ENCODE peak calls at places on chromosomes 12 and 14, in four cellular contexts. One of them, this sample, is unnamed.

GRCh38 chr12:39441963-39442894 is 691 bp downstream of the KIF21A start:
- DNase-seq in A549: peak
- DNase-seq in HepG2: peak
- DNase-seq in H1: peak
- DNase-seq in this sample: peak

GRCh38 chr14:64795211-64795610 is 84.5 kb downstream of the SPTB start:
- DNase-seq in A549: no peak
- DNase-seq in HepG2: no peak
- DNase-seq in H1: no peak
- DNase-seq in this sample: no peak

GRCh38 chr14:86022031-86022629 is 492.2 kb downstream of the FLRT2 start:
- DNase-seq in A549: no peak
- DNase-seq in HepG2: no peak
- DNase-seq in H1: no peak
- DNase-seq in this sample: no peak

GRCh38 chr12:100404769-100405407 is 48.0 kb downstream of the SLC17A8 start:
- DNase-seq in A549: peak
- DNase-seq in HepG2: peak
- DNase-seq in H1: peak
- DNase-seq in this sample: peak

GRCh38 chr14:52399104-52399503 is 85.0 kb downstream of the PTGER2 start:
- DNase-seq in A549: no peak
- DNase-seq in HepG2: no peak
- DNase-seq in H1: no peak
- DNase-seq in this sample: no peak

GRCh38 chr14:89719371-89720075 is 235.0 kb downstream of the EFCAB11 start:
- DNase-seq in A549: no peak
- DNase-seq in HepG2: no peak
- DNase-seq in H1: no peak
- DNase-seq in this sample: no peak

GRCh38 chr12:87363497-87364084 is 665.6 kb downstream of the C12orf50 start:
- DNase-seq in A549: no peak
- DNase-seq in HepG2: no peak
- DNase-seq in H1: no peak
- DNase-seq in this sample: no peak

GRCh38 chr14:68977741-68978549 is 1.2 kb downstream of the ACTN1 start:
- DNase-seq in A549: peak
- DNase-seq in HepG2: no peak
- DNase-seq in H1: peak
- DNase-seq in this sample: peak

GRCh38 chr14:67050892-67051291 is 138.3 kb upstream of the GARIN2 start:
- DNase-seq in A549: no peak
- DNase-seq in HepG2: no peak
- DNase-seq in H1: no peak
- DNase-seq in this sample: no peak

GRCh38 chr14:21894003-21894897 is 220.6 kb upstream of the OR4E1 start:
- DNase-seq in A549: peak
- DNase-seq in HepG2: no peak
- DNase-seq in H1: peak
- DNase-seq in this sample: no peak

GRCh38 chr14:91119556-91120311 is 5.9 kb downstream of the DGLUCY start:
- DNase-seq in A549: peak
- DNase-seq in HepG2: no peak
- DNase-seq in H1: no peak
- DNase-seq in this sample: peak

GRCh38 chr12:47777741-47778558 is 4.9 kb downstream of the SLC48A1 start:
- DNase-seq in A549: no peak
- DNase-seq in HepG2: no peak
- DNase-seq in H1: no peak
- DNase-seq in this sample: no peak

GRCh38 chr14:23005861-23006534 is 3.9 kb downstream of the C14orf93 start:
- DNase-seq in A549: no peak
- DNase-seq in HepG2: no peak
- DNase-seq in H1: no peak
- DNase-seq in this sample: peak

GRCh38 chr12:90246673-90247072 is 538.0 kb upstream of the ATP2B1 start:
- DNase-seq in A549: no peak
- DNase-seq in HepG2: no peak
- DNase-seq in H1: no peak
- DNase-seq in this sample: no peak

GRCh38 chr12:83404521-83404920 is 717.8 kb downstream of the TMTC2 start:
- DNase-seq in A549: no peak
- DNase-seq in HepG2: no peak
- DNase-seq in H1: no peak
- DNase-seq in this sample: no peak

GRCh38 chr12:117188961-117189724 is 1.1 kb downstream of the FBXO21 start:
- DNase-seq in A549: peak
- DNase-seq in HepG2: no peak
- DNase-seq in H1: no peak
- DNase-seq in this sample: peak

GRCh38 chr12:96213869-96214268 is 19.7 kb downstream of the ELK3 start:
- DNase-seq in A549: no peak
- DNase-seq in HepG2: no peak
- DNase-seq in H1: no peak
- DNase-seq in this sample: no peak

GRCh38 chr14:42642787-42643186 is 1036.1 kb downstream of the LRFN5 start:
- DNase-seq in A549: no peak
- DNase-seq in HepG2: no peak
- DNase-seq in H1: no peak
- DNase-seq in this sample: no peak

GRCh38 chr12:14185441-14186192 is 179.9 kb upstream of the ATF7IP start:
- DNase-seq in A549: peak
- DNase-seq in HepG2: peak
- DNase-seq in H1: peak
- DNase-seq in this sample: peak

GRCh38 chr12:124411291-124411878 is 116.5 kb downstream of the RFLNA start:
- DNase-seq in A549: peak
- DNase-seq in HepG2: no peak
- DNase-seq in H1: no peak
- DNase-seq in this sample: no peak

GRCh38 chr12:92928431-92928961 is 599 bp downstream of the EEA1 start:
- DNase-seq in A549: peak
- DNase-seq in HepG2: no peak
- DNase-seq in H1: peak
- DNase-seq in this sample: peak

GRCh38 chr12:53737951-53738833 is 10.9 kb upstream of the CALCOCO1 start:
- DNase-seq in A549: no peak
- DNase-seq in HepG2: no peak
- DNase-seq in H1: peak
- DNase-seq in this sample: no peak

GRCh38 chr12:43132291-43132690 is 419.7 kb downstream of the ADAMTS20 start:
- DNase-seq in A549: no peak
- DNase-seq in HepG2: no peak
- DNase-seq in H1: no peak
- DNase-seq in this sample: peak

GRCh38 chr14:75274899-75275569 is 3.6 kb upstream of the FOS start:
- DNase-seq in A549: no peak
- DNase-seq in HepG2: no peak
- DNase-seq in H1: no peak
- DNase-seq in this sample: no peak

GRCh38 chr14:76904740-76905569 is 78.7 kb downstream of the LRRC74A start:
- DNase-seq in A549: peak
- DNase-seq in HepG2: peak
- DNase-seq in H1: no peak
- DNase-seq in this sample: peak

GRCh38 chr12:92032101-92032500 is 113.5 kb downstream of the BTG1 start:
- DNase-seq in A549: no peak
- DNase-seq in HepG2: no peak
- DNase-seq in H1: no peak
- DNase-seq in this sample: no peak

GRCh38 chr14:76919811-76920571 is 93.8 kb downstream of the LRRC74A start:
- DNase-seq in A549: peak
- DNase-seq in HepG2: peak
- DNase-seq in H1: no peak
- DNase-seq in this sample: peak

GRCh38 chr14:86796221-86797074 is 1196.5 kb downstream of the GALC start:
- DNase-seq in A549: no peak
- DNase-seq in HepG2: peak
- DNase-seq in H1: no peak
- DNase-seq in this sample: no peak

GRCh38 chr14:90842726-90843125 is 26.5 kb upstream of the TTC7B start:
- DNase-seq in A549: no peak
- DNase-seq in HepG2: no peak
- DNase-seq in H1: peak
- DNase-seq in this sample: no peak

GRCh38 chr12:39003541-39004160 is 98.3 kb upstream of the CPNE8 start:
- DNase-seq in A549: peak
- DNase-seq in HepG2: peak
- DNase-seq in H1: no peak
- DNase-seq in this sample: no peak

GRCh38 chr12:46265734-46266133 is 3.1 kb downstream of the SLC38A1 start:
- DNase-seq in A549: no peak
- DNase-seq in HepG2: no peak
- DNase-seq in H1: no peak
- DNase-seq in this sample: no peak

GRCh38 chr14:68784298-68784910 is 8.5 kb downstream of the ZFP36L1 start:
- DNase-seq in A549: peak
- DNase-seq in HepG2: peak
- DNase-seq in H1: peak
- DNase-seq in this sample: peak

GRCh38 chr14:60878121-60878520 is 102.8 kb downstream of the TRMT5 start:
- DNase-seq in A549: no peak
- DNase-seq in HepG2: no peak
- DNase-seq in H1: no peak
- DNase-seq in this sample: no peak

GRCh38 chr14:93239869-93240677 is 33.0 kb downstream of the UBR7 start:
- DNase-seq in A549: peak
- DNase-seq in HepG2: no peak
- DNase-seq in H1: no peak
- DNase-seq in this sample: no peak

GRCh38 chr12:48997719-48998496 is 1.3 kb downstream of the DDN start:
- DNase-seq in A549: peak
- DNase-seq in HepG2: no peak
- DNase-seq in H1: peak
- DNase-seq in this sample: no peak

GRCh38 chr12:40144023-40144422 is 38.1 kb upstream of the SLC2A13 start:
- DNase-seq in A549: no peak
- DNase-seq in HepG2: no peak
- DNase-seq in H1: no peak
- DNase-seq in this sample: no peak

GRCh38 chr12:125070661-125071390 is 5.6 kb downstream of the AACS start:
- DNase-seq in A549: no peak
- DNase-seq in HepG2: no peak
- DNase-seq in H1: no peak
- DNase-seq in this sample: no peak

GRCh38 chr12:62291888-62292760 is 31.9 kb downstream of the USP15 start:
- DNase-seq in A549: peak
- DNase-seq in HepG2: peak
- DNase-seq in H1: no peak
- DNase-seq in this sample: no peak

GRCh38 chr14:59254146-59254910 is 65.9 kb downstream of the DAAM1 start:
- DNase-seq in A549: peak
- DNase-seq in HepG2: no peak
- DNase-seq in H1: no peak
- DNase-seq in this sample: peak

GRCh38 chr12:10283028-10283427 is 24.6 kb upstream of the KLRD1 start:
- DNase-seq in A549: no peak
- DNase-seq in HepG2: no peak
- DNase-seq in H1: no peak
- DNase-seq in this sample: no peak

GRCh38 chr14:39762576-39763401 is 330.6 kb upstream of the FBXO33 start:
- DNase-seq in A549: no peak
- DNase-seq in HepG2: peak
- DNase-seq in H1: no peak
- DNase-seq in this sample: no peak
- H3K27ac ChIP-seq in A549: no peak
- H3K27ac ChIP-seq in HepG2: peak
- H3K27ac ChIP-seq in H1: no peak
- H3K27ac ChIP-seq in this sample: no peak

GRCh38 chr14:33705521-33705920 is 245.4 kb downstream of the EGLN3 start:
- DNase-seq in A549: no peak
- DNase-seq in HepG2: no peak
- DNase-seq in H1: no peak
- DNase-seq in this sample: no peak
- TF ChIP-seq MAX in A549: no peak
- TF ChIP-seq MAX in HepG2: no peak
- TF ChIP-seq MAX in H1: no peak
- TF ChIP-seq MAX in this sample: no peak

GRCh38 chr14:70188608-70189540 is at the start of gene SLC8A3:
- DNase-seq in A549: peak
- DNase-seq in HepG2: no peak
- DNase-seq in H1: peak
- DNase-seq in this sample: peak
- TF ChIP-seq JUN in A549: no peak
- TF ChIP-seq JUN in HepG2: no peak
- TF ChIP-seq JUN in H1: no peak
- TF ChIP-seq JUN in this sample: no peak

DNA sequence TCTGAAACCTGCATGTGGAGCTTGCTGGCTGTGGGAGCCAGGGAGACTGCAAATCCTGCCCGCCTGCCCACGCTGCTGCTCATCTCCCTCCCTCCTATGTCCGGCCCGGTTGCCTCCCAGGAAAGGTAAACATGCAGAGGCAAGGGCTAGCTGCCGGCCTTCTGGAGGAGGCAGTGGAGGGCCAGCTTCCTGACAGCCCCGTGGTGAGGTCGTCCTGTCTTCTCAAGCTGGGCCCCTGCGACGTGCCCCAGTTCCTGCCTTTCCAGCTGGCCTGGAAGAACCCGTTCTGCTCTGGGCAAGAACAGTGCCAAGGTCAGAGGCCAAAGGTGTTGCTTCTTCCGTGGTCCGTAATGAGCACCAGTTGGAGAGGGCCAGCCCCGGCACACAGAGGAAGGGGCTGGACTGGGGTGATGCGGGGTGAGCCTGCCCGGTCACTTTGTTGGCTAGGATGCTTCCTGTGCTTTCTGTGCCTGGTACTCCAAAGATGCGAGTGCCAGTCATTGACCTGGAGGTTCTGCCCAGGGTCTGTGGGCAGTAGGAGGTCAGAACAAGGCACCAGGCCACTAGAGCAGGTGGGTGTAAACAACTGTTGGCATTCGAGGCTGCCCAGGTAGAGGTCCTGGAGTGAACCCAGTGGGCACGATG is 25.3 kb downstream of the TPCN1 start:
- DNase-seq in A549: no peak
- DNase-seq in HepG2: peak
- DNase-seq in H1: peak
- DNase-seq in this sample: no peak
- H3K27ac ChIP-seq in A549: no peak
- H3K27ac ChIP-seq in HepG2: peak
- H3K27ac ChIP-seq in H1: peak
- H3K27ac ChIP-seq in this sample: peak